ENCODE peak calls at places on chromosomes 11 and 22, in five cellular contexts. Z is epithelial cell of prostate, T is gastrocnemius medialis, M is germinal center, O is heart left ventricle. A is an unnamed sample.

GRCh38 chr11:109552376-109552775 is 130.4 kb downstream of the C11orf87 start:
- DNase-seq in T (no peak), Z (no peak), M (no peak), O (no peak), A (no peak)

GRCh38 chr11:36433896-36434295 is 76.2 kb downstream of the TRAF6 start:
- DNase-seq in M (no peak), O (no peak), T (no peak), Z (no peak), A (no peak)

GRCh38 chr11:8318536-8318935 is 54.9 kb upstream of the LMO1 start:
- DNase-seq in Z (no peak), T (no peak), O (no peak), M (no peak), A (no peak)

GRCh38 chr11:44875056-44875455 is 75.6 kb downstream of the TP53I11 start:
- DNase-seq in O (no peak), T (no peak), Z (no peak), M (no peak), A (no peak)

GRCh38 chr22:29394931-29395581 is 6.7 kb upstream of the AP1B1 start:
- DNase-seq in M (peak), T (peak), O (peak), Z (no peak), A (no peak)

GRCh38 chr22:35349368-35349703 is 31.6 kb upstream of the HMOX1 start:
- DNase-seq in M (peak), O (no peak), T (peak), Z (no peak), A (no peak)

GRCh38 chr22:16387088-16387487 is 205.5 kb downstream of the CCT8L2 start:
- DNase-seq in M (no peak), O (no peak), Z (no peak), T (no peak), A (no peak)

GRCh38 chr22:42365337-42365865 is 66.8 kb downstream of the NFAM1 start:
- DNase-seq in T (no peak), M (no peak), O (no peak), Z (no peak), A (no peak)

GRCh38 chr11:72673943-72674828 is at the start of gene PDE2A:
- DNase-seq in O (no peak), M (no peak), Z (no peak), T (no peak), A (peak)

GRCh38 chr11:31106963-31107576 is 262.5 kb downstream of the DCDC1 start:
- DNase-seq in T (peak), O (peak), Z (no peak), M (peak), A (no peak)

GRCh38 chr22:20061481-20061861 is 18.6 kb upstream of the DGCR8 start:
- DNase-seq in M (no peak), O (no peak), Z (no peak), T (no peak), A (no peak)

A was measured in kidney.